ENCODE peak calls at places on chromosomes 16 and 17, in six cellular contexts. D is ascending aorta, H is GM23338, C is endothelial cell of umbilical vein, W is cardiac fibroblast, B is ovary. N is an unnamed sample.

GRCh38 chr17:79930077-79930785 is 91.0 kb upstream of the CBX4 start:
- DNase-seq in D (no peak), H (peak), C (no peak), W (no peak), B (peak), N (no peak)

GRCh38 chr17:82384730-82385429 is 13.3 kb downstream of the UTS2R start:
- DNase-seq in D (peak), H (peak), C (no peak), W (peak), B (no peak), N (no peak)

GRCh38 chr16:26672206-26672605 is 394.5 kb upstream of the C16orf82 start:
- DNase-seq in D (no peak), H (no peak), C (no peak), W (no peak), B (no peak), N (no peak)

GRCh38 chr16:2483160-2483559 is 8.2 kb downstream of the TBC1D24 start:
- DNase-seq in D (no peak), H (no peak), C (no peak), W (no peak), B (no peak), N (no peak)

GRCh38 chr17:73750975-73751374 is 106.7 kb upstream of the SDK2 start:
- DNase-seq in D (no peak), H (no peak), C (no peak), W (no peak), B (no peak), N (no peak)

GRCh38 chr17:47368262-47368661 is 44.5 kb downstream of the EFCAB13 start:
- DNase-seq in D (no peak), H (no peak), C (no peak), W (no peak), B (no peak), N (no peak)

GRCh38 chr17:50213026-50214015 is 11.9 kb upstream of the COL1A1 start:
- DNase-seq in D (peak), H (peak), C (no peak), W (no peak), B (peak), N (no peak)

GRCh38 chr16:21264226-21265036 is 13.7 kb downstream of the CRYM start:
- DNase-seq in D (peak), H (no peak), C (peak), W (no peak), B (no peak), N (no peak)

GRCh38 chr17:10055251-10055975 is 143.0 kb downstream of the GAS7 start:
- DNase-seq in D (no peak), H (no peak), C (no peak), W (no peak), B (no peak), N (no peak)

GRCh38 chr17:81294512-81295030 is 536 bp downstream of the SLC38A10 start:
- DNase-seq in D (no peak), H (peak), C (peak), W (no peak), B (peak), N (no peak)

GRCh38 chr16:70713342-70713741 is 27.5 kb upstream of the MTSS2 start:
- DNase-seq in D (no peak), H (no peak), C (no peak), W (peak), B (no peak), N (no peak)

GRCh38 chr16:87955302-87956168 is 4.3 kb downstream of the BANP start:
- DNase-seq in D (no peak), H (no peak), C (no peak), W (peak), B (peak), N (no peak)

GRCh38 chr17:81926451-81927144 is 937 bp downstream of the MAFG start:
- DNase-seq in D (peak), H (peak), C (peak), W (peak), B (peak), N (no peak)

GRCh38 chr17:17648762-17649161 is 32.5 kb upstream of the RAI1 start:
- DNase-seq in D (no peak), H (no peak), C (no peak), W (peak), B (no peak), N (no peak)

GRCh38 chr16:1960665-1961630 is 1.6 kb downstream of the NDUFB10 start:
- DNase-seq in D (no peak), H (no peak), C (peak), W (peak), B (peak), N (no peak)

GRCh38 chr16:88387941-88388627 is 5.3 kb downstream of the ZNF469 start:
- DNase-seq in D (peak), H (peak), C (peak), W (no peak), B (no peak), N (no peak)

GRCh38 chr17:29844339-29845048 is 85.5 kb downstream of the SSH2 start:
- DNase-seq in D (no peak), H (peak), C (peak), W (peak), B (no peak), N (no peak)

GRCh38 chr17:77457572-77458201 is 316.9 kb downstream of the SEC14L1 start:
- DNase-seq in D (no peak), H (no peak), C (no peak), W (no peak), B (no peak), N (no peak)

GRCh38 chr16:75319513-75320401 is 68.3 kb upstream of the BCAR1 start:
- DNase-seq in D (no peak), H (no peak), C (peak), W (peak), B (no peak), N (no peak)

GRCh38 chr17:74297941-74298340 is 23.9 kb downstream of the DNAI2 start:
- DNase-seq in D (no peak), H (no peak), C (no peak), W (no peak), B (no peak), N (no peak)

GRCh38 chr17:40461036-40461721 is 17.9 kb downstream of the IGFBP4 start:
- DNase-seq in D (no peak), H (no peak), C (no peak), W (peak), B (no peak), N (no peak)

GRCh38 chr17:82492647-82493516 is 26.6 kb upstream of the FOXK2 start:
- DNase-seq in D (peak), H (no peak), C (no peak), W (peak), B (no peak), N (no peak)

GRCh38 chr17:57699751-57700186 is 45.3 kb downstream of the CCDC182 start:
- DNase-seq in D (no peak), H (no peak), C (no peak), W (no peak), B (no peak), N (no peak)

GRCh38 chr17:55322451-55322985 is 57.8 kb downstream of the HLF start:
- DNase-seq in D (no peak), H (no peak), C (no peak), W (no peak), B (no peak), N (no peak)

GRCh38 chr16:56589141-56590039 is at the start of gene MT3:
- DNase-seq in D (peak), H (peak), C (no peak), W (peak), B (no peak), N (no peak)

GRCh38 chr17:50172130-50172529 is 6.3 kb downstream of the SGCA start:
- DNase-seq in D (no peak), H (no peak), C (no peak), W (peak), B (no peak), N (no peak)

GRCh38 chr16:19718624-19718965 is 524 bp downstream of the IQCK start:
- DNase-seq in D (no peak), H (peak), C (no peak), W (no peak), B (peak), N (no peak)

GRCh38 chr17:18859256-18859655 is 1.3 kb downstream of the PRPSAP2 start:
- DNase-seq in D (peak), H (no peak), C (no peak), W (peak), B (no peak), N (no peak)

GRCh38 chr16:57401943-57402640 is 2.5 kb upstream of the CCL17 start:
- DNase-seq in D (no peak), H (peak), C (no peak), W (no peak), B (no peak), N (no peak)

GRCh38 chr16:2977440-2977839 is 2.8 kb downstream of the PKMYT1 start:
- DNase-seq in D (no peak), H (no peak), C (no peak), W (no peak), B (no peak), N (no peak)

GRCh38 chr17:19731626-19732025 is 15.2 kb upstream of the SLC47A2 start:
- DNase-seq in D (no peak), H (no peak), C (no peak), W (no peak), B (no peak), N (no peak)

GRCh38 chr16:89958068-89958467 is 9.5 kb downstream of the DEF8 start:
- DNase-seq in D (no peak), H (peak), C (peak), W (peak), B (no peak), N (no peak)

GRCh38 chr17:75064460-75064859 is 17.4 kb downstream of the KCTD2 start:
- DNase-seq in D (no peak), H (no peak), C (no peak), W (no peak), B (no peak), N (no peak)

GRCh38 chr16:69286941-69287713 is 24.0 kb upstream of the VPS4A start:
- DNase-seq in D (peak), H (peak), C (peak), W (peak), B (peak), N (no peak)

GRCh38 chr16:29820730-29821662 is 734 bp downstream of the MVP start:
- DNase-seq in D (no peak), H (no peak), C (no peak), W (peak), B (peak), N (no peak)

GRCh38 chr16:29820271-29820701 is at the start of gene MVP:
- DNase-seq in D (peak), H (no peak), C (peak), W (peak), B (peak), N (no peak)

GRCh38 chr16:29818082-29818481 is 2.1 kb downstream of the PAGR1 start:
- DNase-seq in D (no peak), H (no peak), C (no peak), W (no peak), B (no peak), N (no peak)

GRCh38 chr16:29821663-29822115 is 1.4 kb downstream of the MVP start:
- DNase-seq in D (no peak), H (no peak), C (peak), W (peak), B (peak), N (no peak)

DNA sequence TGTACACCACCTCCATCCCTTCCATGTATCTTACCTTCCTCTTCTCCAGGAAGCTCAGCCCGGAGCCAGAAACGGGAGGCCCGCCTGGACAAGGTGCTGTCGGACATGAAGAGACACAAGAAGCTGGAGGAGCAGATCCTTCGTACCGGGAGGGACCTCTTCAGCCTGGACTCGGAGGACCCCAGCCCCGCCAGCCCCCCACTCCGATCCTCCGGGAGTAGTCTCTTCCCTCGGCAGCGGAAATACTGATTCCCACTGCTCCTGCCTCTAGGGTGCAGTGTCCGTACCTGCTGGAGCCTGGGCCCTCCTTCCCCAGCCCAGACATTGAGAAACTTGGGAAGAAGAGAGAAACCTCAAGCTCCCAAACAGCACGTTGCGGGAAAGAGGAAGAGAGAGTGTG is 756 bp upstream of the MVP start:
- DNase-seq in D (no peak), H (no peak), C (no peak), W (no peak), B (no peak), N (no peak)
- TF ChIP-seq CTCF in D (no peak), H (peak), C (no peak), W (no peak), B (no peak), N (peak)

DNA sequence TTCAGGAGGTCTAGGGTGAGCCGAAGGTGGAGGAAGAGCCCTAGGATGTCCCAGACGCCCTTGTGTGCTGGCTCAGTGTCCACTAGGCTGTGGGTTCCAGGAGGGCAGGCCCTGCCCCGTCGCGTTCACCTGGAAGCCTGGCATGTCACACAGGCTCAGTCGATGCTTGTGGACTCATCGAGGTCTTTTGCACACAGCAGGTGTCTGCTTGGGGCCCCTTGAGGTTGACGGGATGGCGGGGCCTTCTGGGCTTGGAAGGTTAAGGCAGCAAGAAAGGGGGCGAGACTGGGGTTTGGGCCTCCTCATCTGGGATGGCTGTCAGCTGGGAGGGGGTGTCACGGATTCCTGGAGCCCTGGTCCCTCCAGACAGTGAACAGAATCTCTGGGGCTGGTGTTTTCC is 1.9 kb downstream of the RAP1GAP2 start:
- DNase-seq in D (no peak), H (no peak), C (no peak), W (no peak), B (no peak), N (no peak)
- H3K4me3 ChIP-seq in D (no peak), H (no peak), C (no peak), W (no peak), B (no peak), N (no peak)

GRCh38 chr17:38602862-38603785 is 2.6 kb downstream of the SRCIN1 start:
- DNase-seq in D (no peak), H (peak), C (no peak), W (no peak), B (no peak), N (no peak)

GRCh38 chr17:38603786-38604478 is 1.8 kb downstream of the SRCIN1 start:
- DNase-seq in D (no peak), H (no peak), C (no peak), W (no peak), B (no peak), N (no peak)

GRCh38 chr17:38605230-38605851 is 411 bp downstream of the SRCIN1 start:
- DNase-seq in D (no peak), H (peak), C (no peak), W (no peak), B (no peak), N (no peak)

GRCh38 chr17:38605852-38606645 is at the start of gene SRCIN1:
- DNase-seq in D (peak), H (peak), C (no peak), W (no peak), B (peak), N (no peak)

DNA sequence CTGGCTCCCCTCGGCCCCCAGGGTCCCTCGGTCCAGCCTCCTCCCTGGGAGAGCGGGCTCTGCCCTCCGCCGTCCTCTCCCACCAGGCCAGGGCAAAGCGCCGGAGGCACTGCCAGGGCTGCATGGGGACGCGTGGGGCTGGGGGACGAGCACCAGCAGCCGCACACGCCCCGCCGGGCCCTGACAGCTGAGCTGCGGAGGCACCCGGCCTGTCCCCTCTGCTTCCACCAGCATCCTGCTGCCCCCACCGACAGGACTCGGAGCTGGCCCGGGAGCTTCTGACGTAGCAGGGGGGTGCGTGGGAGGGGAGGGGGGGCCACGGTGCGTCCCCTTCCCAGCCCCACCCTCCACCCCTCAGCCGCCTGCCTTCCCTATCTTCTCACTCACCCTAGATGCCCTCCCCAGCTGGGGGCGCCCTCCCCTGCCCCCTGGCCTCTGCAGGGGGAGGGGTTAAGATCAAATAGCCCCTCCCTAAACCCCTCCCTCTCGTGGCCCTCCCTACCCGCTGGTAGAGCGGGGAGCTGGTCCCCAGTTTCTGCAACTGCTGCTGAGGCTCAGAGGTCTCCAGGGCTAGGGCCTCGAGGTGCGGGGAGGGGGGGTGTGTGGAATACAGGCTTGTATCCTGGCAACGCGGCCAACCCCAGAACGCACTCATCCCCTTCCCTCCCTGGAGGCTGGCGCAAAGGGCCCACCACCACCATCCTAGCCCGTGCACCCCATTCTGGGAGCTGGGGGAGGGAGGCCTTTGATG is 1.1 kb downstream of the SRCIN1 start:
- DNase-seq in D (no peak), H (peak), C (no peak), W (no peak), B (no peak), N (no peak)
- TF ChIP-seq CTCF in D (no peak), H (peak), C (no peak), W (no peak), B (no peak), N (no peak)

DNA sequence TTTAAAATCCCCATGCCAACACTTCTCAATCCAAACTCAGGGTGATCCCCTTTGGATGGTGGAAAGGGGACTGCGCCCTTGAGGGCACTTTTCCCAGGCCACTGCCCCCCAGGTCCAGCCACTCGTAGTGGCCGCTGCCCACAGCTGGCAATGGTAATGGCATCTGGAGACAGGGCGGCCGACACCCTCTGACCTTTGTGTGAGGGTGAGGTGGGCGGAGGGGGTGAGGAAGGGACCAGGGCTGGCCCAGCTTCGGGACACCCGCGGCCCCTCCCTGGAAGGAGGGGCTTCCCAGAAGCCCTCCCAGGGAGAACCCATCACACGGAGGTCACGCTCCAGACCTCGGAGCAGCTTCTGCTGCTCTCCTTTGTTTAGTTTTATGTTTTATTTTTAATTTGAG is 289.7 kb downstream of the FOXL1 start:
- DNase-seq in D (no peak), H (no peak), C (no peak), W (no peak), B (no peak), N (no peak)
- H3K4me3 ChIP-seq in D (no peak), H (no peak), C (no peak), W (no peak), B (no peak), N (no peak)

GRCh38 chr17:3885970-3886369 is 6.9 kb downstream of the CAMKK1 start:
- DNase-seq in D (no peak), H (no peak), C (peak), W (peak), B (no peak), N (no peak)
- TF ChIP-seq CTCF in D (no peak), H (no peak), C (no peak), W (no peak), B (no peak), N (no peak)

GRCh38 chr16:85301171-85301690 is 189.0 kb upstream of the CIBAR2 start:
- DNase-seq in D (no peak), H (no peak), C (no peak), W (no peak), B (no peak), N (no peak)

GRCh38 chr16:85302018-85302847 is 190.0 kb upstream of the CIBAR2 start:
- DNase-seq in D (no peak), H (no peak), C (no peak), W (no peak), B (no peak), N (no peak)

GRCh38 chr16:85303354-85303883 is 191.1 kb upstream of the CIBAR2 start:
- DNase-seq in D (peak), H (peak), C (peak), W (peak), B (peak), N (no peak)

GRCh38 chr16:85304337-85304736 is 192.1 kb upstream of the CIBAR2 start:
- DNase-seq in D (no peak), H (no peak), C (no peak), W (no peak), B (no peak), N (no peak)

GRCh38 chr16:85302848-85303353 is 190.6 kb upstream of the CIBAR2 start:
- DNase-seq in D (no peak), H (no peak), C (no peak), W (no peak), B (no peak), N (no peak)
- H3K4me3 ChIP-seq in D (peak), H (no peak), C (no peak), W (no peak), B (no peak), N (no peak)

DNA sequence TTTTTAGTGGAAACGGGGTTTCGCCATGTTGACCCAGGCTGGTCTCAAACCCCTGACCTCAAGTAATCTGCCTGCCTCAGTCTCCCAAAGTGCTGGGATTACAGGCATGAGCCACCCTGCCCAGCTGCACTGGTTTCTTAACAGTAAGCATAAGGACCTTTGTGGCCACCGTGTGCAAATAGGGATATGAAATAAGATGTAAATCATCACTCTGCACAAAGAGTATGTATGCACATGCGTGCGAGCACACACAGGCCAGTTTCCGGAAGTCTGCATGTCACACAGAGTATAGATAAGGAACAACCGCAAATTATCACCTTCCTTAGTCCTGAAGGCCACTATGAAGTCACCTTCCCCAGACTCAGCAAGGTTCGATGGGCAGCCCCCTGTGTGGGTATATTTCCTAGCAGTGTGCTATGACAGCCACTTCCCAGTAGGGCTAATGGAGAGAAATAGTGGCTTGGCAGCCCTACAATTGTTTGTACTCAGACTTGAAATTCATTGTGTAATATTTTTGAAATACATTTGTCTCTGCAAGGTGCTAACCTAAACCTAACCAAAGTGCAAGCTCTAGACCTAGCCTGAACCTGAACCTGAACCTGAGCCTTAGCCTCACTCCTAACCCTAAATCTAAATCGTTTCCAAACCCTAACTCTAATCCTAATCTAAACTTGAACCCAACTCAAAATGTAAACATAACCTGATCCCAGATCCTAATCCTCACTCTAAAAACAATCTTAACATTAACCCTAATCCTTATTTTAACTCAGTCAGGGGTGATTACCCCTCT is 48.4 kb upstream of the SKAP1 start:
- DNase-seq in D (no peak), H (no peak), C (no peak), W (no peak), B (no peak), N (no peak)
- TF ChIP-seq CTCF in D (no peak), H (peak), C (no peak), W (peak), B (no peak), N (no peak)

N was measured in esophagus squamous epithelium.